ENCODE peak calls at places on chromosomes 12 and 14, in seven cellular contexts. W is psoas muscle; B is lung; U is SJCRH30; K is naive thymus-derived CD4-positive, alpha-beta T cell; S is stomach; Q is breast epithelium. E is an unnamed sample.

GRCh38 chr12:88122666-88123065 is 19.2 kb downstream of the CEP290 start:
- DNase-seq in Q (no peak), W (no peak), S (no peak), U (no peak), B (no peak), K (no peak), E (no peak)

GRCh38 chr12:71014180-71014785 is 93.7 kb upstream of the PTPRR start:
- DNase-seq in B (no peak), U (no peak), K (no peak), Q (no peak), W (no peak), S (no peak), E (peak; percentile 50)

GRCh38 chr12:120339256-120339655 is 11.7 kb upstream of the PLA2G1B start:
- DNase-seq in Q (no peak), S (no peak), K (no peak), B (no peak), W (no peak), U (no peak), E (no peak)

GRCh38 chr14:23430733-23431105 is 4.7 kb downstream of the MYH7 start:
- DNase-seq in W (no peak), B (no peak), K (no peak), U (peak; percentile 57), S (no peak), Q (no peak), E (no peak)

GRCh38 chr12:131620946-131621681 is 89.8 kb upstream of the SFSWAP start:
- DNase-seq in W (no peak), Q (no peak), K (no peak), U (peak; percentile 67), B (no peak), S (no peak), E (no peak)

GRCh38 chr12:49358548-49359141 is 8.6 kb upstream of the SPATS2 start:
- DNase-seq in U (peak; percentile 75), S (peak; percentile 53), W (no peak), B (no peak), Q (no peak), K (peak; percentile 61), E (peak; percentile 74)

GRCh38 chr14:51674294-51675002 is 22.7 kb downstream of the FRMD6 start:
- DNase-seq in B (no peak), Q (no peak), U (no peak), K (no peak), W (no peak), S (no peak), E (peak; percentile 47)

GRCh38 chr12:104462931-104463339 is 6.2 kb downstream of the CHST11 start:
- DNase-seq in Q (no peak), W (no peak), U (no peak), K (peak; percentile 68), S (no peak), B (no peak), E (no peak)

GRCh38 chr12:52038447-52038846 is 12.8 kb upstream of the NR4A1 start:
- DNase-seq in W (no peak), B (no peak), Q (no peak), K (no peak), S (no peak), U (no peak), E (no peak)

GRCh38 chr12:51821423-51822260 is 26.9 kb downstream of the FIGNL2 start:
- DNase-seq in U (no peak), K (no peak), B (no peak), S (no peak), W (peak; percentile 22), Q (no peak), E (no peak)

GRCh38 chr12:94186461-94187237 is 38.3 kb downstream of the PLXNC1 start:
- DNase-seq in K (no peak), Q (peak; percentile 52), U (no peak), B (no peak), S (no peak), W (peak; percentile 25), E (no peak)

GRCh38 chr14:96272777-96273471 is 16.9 kb downstream of the BDKRB1 start:
- DNase-seq in S (no peak), B (no peak), W (no peak), U (no peak), Q (no peak), K (no peak), E (no peak)

GRCh38 chr14:89564291-89564957 is 147.4 kb upstream of the FOXN3 start:
- DNase-seq in W (no peak), S (no peak), Q (no peak), U (no peak), B (no peak), K (no peak), E (no peak)

GRCh38 chr12:54993181-54993835 is 8.7 kb upstream of the TESPA1 start:
- DNase-seq in W (no peak), S (peak; percentile 42), U (peak; percentile 33), Q (no peak), K (peak; percentile 83), B (peak; percentile 48), E (no peak)

GRCh38 chr12:1782215-1782614 is 38.1 kb upstream of the LRTM2 start:
- DNase-seq in Q (no peak), B (no peak), K (no peak), S (no peak), W (no peak), U (no peak), E (no peak)

GRCh38 chr12:94209240-94209639 is 60.9 kb downstream of the PLXNC1 start:
- DNase-seq in B (no peak), W (no peak), Q (no peak), S (no peak), K (no peak), U (no peak), E (no peak)

GRCh38 chr12:114451657-114452056 is 45.7 kb upstream of the TBX5 start:
- DNase-seq in B (no peak), K (no peak), W (no peak), U (no peak), Q (no peak), S (no peak), E (no peak)

GRCh38 chr12:115762934-115763333 is 514.6 kb downstream of the MED13L start:
- DNase-seq in K (no peak), U (no peak), S (no peak), W (no peak), B (no peak), Q (no peak), E (no peak)

GRCh38 chr14:70622111-70622712 is 19.5 kb upstream of the TTC9 start:
- DNase-seq in K (peak; percentile 48), B (no peak), S (peak; percentile 66), W (no peak), U (peak; percentile 22), Q (no peak), E (no peak)

GRCh38 chr14:86296173-86296572 is 766.2 kb downstream of the FLRT2 start:
- DNase-seq in W (no peak), K (no peak), U (peak; percentile 34), B (no peak), Q (no peak), S (no peak), E (peak; percentile 74)

GRCh38 chr12:2537868-2538541 is 256.8 kb upstream of the FKBP4 start:
- DNase-seq in K (no peak), B (no peak), S (no peak), W (no peak), Q (no peak), U (no peak), E (no peak)

GRCh38 chr14:89407856-89408255 is 9.2 kb downstream of the FOXN3 start:
- DNase-seq in S (no peak), Q (no peak), U (no peak), K (no peak), W (no peak), B (no peak), E (no peak)

GRCh38 chr12:106673151-106673550 is 90.3 kb downstream of the RFX4 start:
- DNase-seq in Q (no peak), B (no peak), K (no peak), S (no peak), W (no peak), U (peak; percentile 81), E (no peak)

GRCh38 chr14:32354716-32355115 is 25.6 kb downstream of the AKAP6 start:
- DNase-seq in U (peak; percentile 52), Q (no peak), W (no peak), S (no peak), B (no peak), K (no peak), E (no peak)

GRCh38 chr14:32345311-32345771 is 16.2 kb downstream of the AKAP6 start:
- DNase-seq in B (no peak), W (no peak), Q (no peak), K (no peak), U (no peak), S (no peak), E (no peak)

GRCh38 chr14:32352631-32353030 is 23.5 kb downstream of the AKAP6 start:
- DNase-seq in S (no peak), Q (no peak), W (no peak), K (no peak), B (no peak), U (no peak), E (no peak)

GRCh38 chr14:32349322-32349721 is 20.2 kb downstream of the AKAP6 start:
- DNase-seq in W (no peak), B (no peak), Q (no peak), S (no peak), U (no peak), K (no peak), E (no peak)

GRCh38 chr14:32350020-32350419 is 20.9 kb downstream of the AKAP6 start:
- DNase-seq in B (no peak), Q (no peak), W (no peak), K (no peak), U (no peak), S (no peak), E (no peak)
- H3K4me1 ChIP-seq in B (no peaks in the 10 kb centered on the region), Q (no peaks in the 10 kb centered on the region), W (no peaks in the 10 kb centered on the region), K (no peaks in the 10 kb centered on the region), U (peaks cover 4% of the 10 kb centered on the region), S (no peaks in the 10 kb centered on the region), E (no peaks in the 10 kb centered on the region)

GRCh38 chr14:100593751-100594624 is 6.8 kb upstream of the BEGAIN start:
- DNase-seq in B (no peak), Q (no peak), U (no peak), K (no peak), S (no peak), W (peak; percentile 5), E (no peak)
- H3K27me3 ChIP-seq in B (peaks cover 3% of the 10 kb centered on the region), Q (no peaks in the 10 kb centered on the region), U (peaks cover under 1% of the 10 kb centered on the region), K (no peaks in the 10 kb centered on the region), S (peaks cover 8% of the 10 kb centered on the region), W (peaks cover 29% of the 10 kb centered on the region), E (peaks cover 32% of the 10 kb centered on the region)

DNA sequence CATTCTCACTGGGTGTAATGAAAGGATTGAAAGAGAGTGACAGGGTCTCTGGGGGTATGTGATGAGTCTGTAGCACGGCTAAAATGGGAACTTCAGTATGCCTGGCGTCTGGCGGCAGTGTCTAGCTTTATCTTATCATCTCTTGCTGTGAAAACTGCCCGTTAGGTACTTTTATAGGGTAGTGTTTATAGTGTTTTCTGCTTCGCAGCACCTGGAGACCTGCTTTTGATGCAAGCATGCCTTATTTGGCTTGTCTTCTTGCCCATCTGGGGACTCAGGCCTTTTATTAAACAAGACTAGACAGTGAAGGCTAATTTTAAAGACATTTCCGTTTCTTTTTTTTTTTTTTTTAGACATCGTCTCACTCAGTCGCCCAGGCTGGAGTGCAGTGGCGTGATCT is 36.3 kb upstream of the ALDH2 start:
- DNase-seq in Q (no peak), K (no peak), B (no peak), W (no peak), U (no peak), S (no peak), E (no peak)
- H3K4me1 ChIP-seq in Q (no peaks in the 10 kb centered on the region), K (no peaks in the 10 kb centered on the region), B (no peaks in the 10 kb centered on the region), W (no peaks in the 10 kb centered on the region), U (no peaks in the 10 kb centered on the region), S (no peaks in the 10 kb centered on the region), E (no peaks in the 10 kb centered on the region)

DNA sequence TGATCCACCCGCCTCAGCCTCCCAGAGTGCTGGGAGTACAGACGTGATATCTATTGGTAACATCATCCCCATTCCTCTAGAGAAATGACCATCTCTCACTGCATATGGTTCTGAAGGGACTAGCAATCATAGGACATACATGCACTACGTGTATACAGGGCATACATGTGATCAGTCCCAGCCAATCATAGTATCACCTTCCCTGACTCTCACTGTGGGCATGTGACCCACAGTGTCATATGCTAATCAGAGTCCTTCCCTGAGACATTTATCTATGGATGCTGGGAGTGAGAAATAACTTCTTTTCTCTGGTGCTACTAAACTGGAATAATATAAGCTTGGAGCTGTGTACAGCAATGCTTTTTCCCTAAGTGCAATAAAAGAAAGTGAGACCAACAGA is 12.1 kb upstream of the FBXW8 start:
- DNase-seq in S (no peak), W (no peak), Q (no peak), U (no peak), K (no peak), B (no peak), E (no peak)
- H3K27me3 ChIP-seq in S (no peaks in the 10 kb centered on the region), W (peaks cover 6% of the 10 kb centered on the region), Q (peaks cover 9% of the 10 kb centered on the region), U (no peaks in the 10 kb centered on the region), K (no peaks in the 10 kb centered on the region), B (no peaks in the 10 kb centered on the region), E (peaks cover 13% of the 10 kb centered on the region)